ENCODE peak calls at places on chromosomes 11 and 22, in seven cellular contexts. One of them, this sample, is unnamed.

GRCh38 chr11:4748435-4748834 is 21.3 kb downstream of the OR51F1 start:
- DNase-seq in lung: no peak
- DNase-seq in GM23338: no peak
- DNase-seq in DND-41: no peak
- DNase-seq in A549: no peak
- DNase-seq in upper lobe of right lung: no peak
- DNase-seq in trophoblast cell: no peak
- DNase-seq in this sample: no peak

GRCh38 chr22:37501610-37502341 is 15.6 kb upstream of the MFNG start:
- DNase-seq in lung: peak; percentile 70
- DNase-seq in A549: peak; percentile 95
- DNase-seq in upper lobe of right lung: peak; percentile 82
- DNase-seq in GM23338: no peak
- DNase-seq in DND-41: no peak
- DNase-seq in trophoblast cell: no peak
- DNase-seq in this sample: peak; percentile 95

GRCh38 chr11:13225058-13226001 is 52.3 kb upstream of the BMAL1 start:
- DNase-seq in upper lobe of right lung: no peak
- DNase-seq in GM23338: no peak
- DNase-seq in A549: no peak
- DNase-seq in lung: no peak
- DNase-seq in DND-41: no peak
- DNase-seq in trophoblast cell: peak; percentile 55
- DNase-seq in this sample: no peak

GRCh38 chr11:124863137-124863825 is 2.0 kb upstream of the ROBO3 start:
- DNase-seq in A549: no peak
- DNase-seq in GM23338: peak; percentile 72
- DNase-seq in DND-41: no peak
- DNase-seq in trophoblast cell: peak; percentile 24
- DNase-seq in lung: peak; percentile 62
- DNase-seq in upper lobe of right lung: peak; percentile 77
- DNase-seq in this sample: no peak

GRCh38 chr11:122170815-122171475 is 54.9 kb upstream of the BLID start:
- DNase-seq in GM23338: no peak
- DNase-seq in lung: no peak
- DNase-seq in trophoblast cell: no peak
- DNase-seq in upper lobe of right lung: no peak
- DNase-seq in DND-41: no peak
- DNase-seq in A549: peak; percentile 56
- DNase-seq in this sample: no peak

GRCh38 chr11:10413268-10413667 is 41.8 kb upstream of the AMPD3 start:
- DNase-seq in lung: no peak
- DNase-seq in upper lobe of right lung: no peak
- DNase-seq in DND-41: peak; percentile 43
- DNase-seq in A549: peak; percentile 62
- DNase-seq in GM23338: no peak
- DNase-seq in trophoblast cell: no peak
- DNase-seq in this sample: peak; percentile 38

GRCh38 chr11:75554258-75555022 is 7.6 kb upstream of the SERPINH1 start:
- DNase-seq in DND-41: peak; percentile 20
- DNase-seq in GM23338: peak; percentile 88
- DNase-seq in upper lobe of right lung: peak; percentile 85
- DNase-seq in lung: peak; percentile 74
- DNase-seq in trophoblast cell: no peak
- DNase-seq in A549: no peak
- DNase-seq in this sample: peak; percentile 72

GRCh38 chr22:22902247-22902962 is 14.8 kb downstream of the IGLL5 start:
- DNase-seq in GM23338: no peak
- DNase-seq in upper lobe of right lung: no peak
- DNase-seq in DND-41: no peak
- DNase-seq in A549: no peak
- DNase-seq in lung: no peak
- DNase-seq in trophoblast cell: no peak
- DNase-seq in this sample: no peak

GRCh38 chr11:114972105-114972504 is 293.8 kb downstream of the NXPE2 start:
- DNase-seq in trophoblast cell: no peak
- DNase-seq in lung: no peak
- DNase-seq in upper lobe of right lung: no peak
- DNase-seq in GM23338: peak; percentile 67
- DNase-seq in DND-41: no peak
- DNase-seq in A549: no peak
- DNase-seq in this sample: no peak

GRCh38 chr22:20430641-20431519 is 6.7 kb downstream of the SCARF2 start:
- DNase-seq in A549: peak; percentile 65
- DNase-seq in trophoblast cell: peak; percentile 76
- DNase-seq in upper lobe of right lung: peak; percentile 80
- DNase-seq in DND-41: no peak
- DNase-seq in lung: no peak
- DNase-seq in GM23338: peak; percentile 87
- DNase-seq in this sample: peak; percentile 40

GRCh38 chr11:117039897-117040296 is 58.3 kb downstream of the SIK3 start:
- DNase-seq in DND-41: no peak
- DNase-seq in upper lobe of right lung: no peak
- DNase-seq in lung: no peak
- DNase-seq in GM23338: no peak
- DNase-seq in A549: no peak
- DNase-seq in trophoblast cell: no peak
- DNase-seq in this sample: no peak

DNA sequence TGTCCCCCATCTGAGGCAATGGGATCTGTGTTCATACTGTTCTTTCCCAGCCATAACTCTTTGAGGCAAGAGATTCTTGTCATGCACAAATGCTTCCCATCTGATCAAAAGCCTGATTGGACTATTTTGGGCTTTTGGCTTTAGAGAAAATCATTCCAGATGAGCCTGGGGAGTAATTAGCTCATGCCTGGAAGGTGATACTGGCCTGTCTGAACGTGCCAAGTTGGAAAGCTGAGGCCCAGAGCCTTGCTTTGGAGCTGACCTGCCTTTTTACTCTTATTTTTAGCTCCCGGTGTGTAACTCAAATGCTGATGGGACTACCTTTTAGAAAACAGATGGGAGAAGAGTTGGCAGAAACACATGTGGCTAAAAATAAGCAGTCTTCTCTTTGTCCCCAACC is 105.0 kb downstream of the DBX1 start:
- DNase-seq in lung: no peak
- DNase-seq in A549: no peak
- DNase-seq in GM23338: no peak
- DNase-seq in upper lobe of right lung: no peak
- DNase-seq in trophoblast cell: peak; percentile 44
- DNase-seq in DND-41: no peak
- DNase-seq in this sample: no peak
- H3K4me3 ChIP-seq in lung: no peak overlapping the region
- H3K4me3 ChIP-seq in A549: no peak overlapping the region
- H3K4me3 ChIP-seq in GM23338: no peak overlapping the region
- H3K4me3 ChIP-seq in upper lobe of right lung: no peak overlapping the region
- H3K4me3 ChIP-seq in trophoblast cell: no peak overlapping the region
- H3K4me3 ChIP-seq in DND-41: no peak overlapping the region
- H3K4me3 ChIP-seq in this sample: no peak overlapping the region

GRCh38 chr11:132792341-132793140 is 739.8 kb downstream of the OPCML start:
- DNase-seq in GM23338: peak; percentile 76
- DNase-seq in A549: no peak
- DNase-seq in upper lobe of right lung: no peak
- DNase-seq in trophoblast cell: no peak
- DNase-seq in lung: no peak
- DNase-seq in DND-41: no peak
- DNase-seq in this sample: no peak
- H3K4me3 ChIP-seq in GM23338: peak overlapping the region; percentile 54
- H3K4me3 ChIP-seq in A549: no peak overlapping the region
- H3K4me3 ChIP-seq in upper lobe of right lung: no peak overlapping the region
- H3K4me3 ChIP-seq in trophoblast cell: no peak overlapping the region
- H3K4me3 ChIP-seq in lung: no peak overlapping the region
- H3K4me3 ChIP-seq in DND-41: no peak overlapping the region
- H3K4me3 ChIP-seq in this sample: no peak overlapping the region

GRCh38 chr11:71248251-71248570 is 4.2 kb downstream of the SHANK2 start:
- DNase-seq in upper lobe of right lung: no peak
- DNase-seq in trophoblast cell: no peak
- DNase-seq in GM23338: no peak
- DNase-seq in A549: no peak
- DNase-seq in lung: no peak
- DNase-seq in DND-41: no peak
- DNase-seq in this sample: no peak

GRCh38 chr11:71248656-71249055 is 3.7 kb downstream of the SHANK2 start:
- DNase-seq in trophoblast cell: no peak
- DNase-seq in GM23338: no peak
- DNase-seq in DND-41: no peak
- DNase-seq in upper lobe of right lung: peak; percentile 36
- DNase-seq in A549: no peak
- DNase-seq in lung: no peak
- DNase-seq in this sample: no peak

GRCh38 chr11:71245601-71246391 is 6.6 kb downstream of the SHANK2 start:
- DNase-seq in GM23338: peak; percentile 82
- DNase-seq in lung: no peak
- DNase-seq in DND-41: no peak
- DNase-seq in upper lobe of right lung: peak; percentile 46
- DNase-seq in A549: no peak
- DNase-seq in trophoblast cell: peak; percentile 66
- DNase-seq in this sample: no peak

GRCh38 chr11:71247551-71248250 is 4.7 kb downstream of the SHANK2 start:
- DNase-seq in upper lobe of right lung: peak; percentile 48
- DNase-seq in A549: no peak
- DNase-seq in lung: no peak
- DNase-seq in trophoblast cell: no peak
- DNase-seq in DND-41: no peak
- DNase-seq in GM23338: peak; percentile 87
- DNase-seq in this sample: no peak

GRCh38 chr11:71246559-71246958 is 5.8 kb downstream of the SHANK2 start:
- DNase-seq in upper lobe of right lung: no peak
- DNase-seq in trophoblast cell: no peak
- DNase-seq in A549: no peak
- DNase-seq in lung: no peak
- DNase-seq in DND-41: no peak
- DNase-seq in GM23338: peak; percentile 96
- DNase-seq in this sample: no peak
- H3K4me3 ChIP-seq in upper lobe of right lung: no peak overlapping the region
- H3K4me3 ChIP-seq in trophoblast cell: no peak overlapping the region
- H3K4me3 ChIP-seq in A549: no peak overlapping the region
- H3K4me3 ChIP-seq in lung: no peak overlapping the region
- H3K4me3 ChIP-seq in DND-41: no peak overlapping the region
- H3K4me3 ChIP-seq in GM23338: peak overlapping the region; percentile 92
- H3K4me3 ChIP-seq in this sample: no peak overlapping the region

GRCh38 chr11:38683484-38683883 is 2085.4 kb upstream of the RAG2 start:
- DNase-seq in lung: no peak
- DNase-seq in DND-41: no peak
- DNase-seq in GM23338: no peak
- DNase-seq in trophoblast cell: no peak
- DNase-seq in A549: no peak
- DNase-seq in upper lobe of right lung: no peak
- DNase-seq in this sample: no peak
- H3K4me3 ChIP-seq in lung: no peak overlapping the region
- H3K4me3 ChIP-seq in DND-41: no peak overlapping the region
- H3K4me3 ChIP-seq in GM23338: no peak overlapping the region
- H3K4me3 ChIP-seq in trophoblast cell: no peak overlapping the region
- H3K4me3 ChIP-seq in A549: no peak overlapping the region
- H3K4me3 ChIP-seq in upper lobe of right lung: no peak overlapping the region
- H3K4me3 ChIP-seq in this sample: no peak overlapping the region

DNA sequence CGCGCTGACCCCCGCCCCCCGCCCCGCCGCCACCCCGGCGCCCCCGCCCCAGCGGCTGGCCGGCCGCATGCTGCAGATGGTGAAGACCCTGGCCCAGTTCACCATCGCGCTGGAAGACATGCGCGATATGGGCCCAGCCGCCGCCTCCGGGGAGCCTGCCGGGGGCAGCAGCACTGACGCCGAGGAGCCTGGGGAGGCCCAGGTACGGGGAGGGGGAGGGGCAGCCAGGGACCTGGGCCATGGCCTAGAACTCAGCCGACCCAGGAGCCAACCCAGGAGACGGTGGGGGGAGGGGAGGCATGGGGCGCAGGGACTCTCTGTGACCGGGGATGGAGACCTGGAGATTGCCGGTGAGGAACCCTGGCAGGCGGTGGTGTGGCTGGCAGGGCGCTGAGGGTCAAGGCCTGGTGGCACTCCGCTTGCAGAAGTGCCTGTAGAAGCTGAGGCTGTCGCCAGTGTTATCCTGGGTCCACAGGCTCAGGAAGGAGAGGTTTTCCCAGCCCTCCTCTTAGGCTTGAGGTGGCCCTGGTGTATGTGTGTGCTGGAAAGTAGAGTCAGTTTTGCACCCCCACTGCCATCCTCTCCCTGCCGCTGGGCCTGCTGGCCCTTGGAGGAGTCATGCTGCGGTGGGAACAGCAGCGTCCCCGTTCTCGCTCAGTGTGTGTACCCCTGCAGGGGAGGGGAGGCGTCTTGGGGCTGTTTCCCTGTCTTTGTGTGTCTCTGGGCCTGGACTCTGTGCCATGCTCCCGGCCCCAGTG is 32.9 kb upstream of the RELT start:
- DNase-seq in A549: no peak
- DNase-seq in GM23338: peak; percentile 63
- DNase-seq in trophoblast cell: no peak
- DNase-seq in upper lobe of right lung: no peak
- DNase-seq in DND-41: no peak
- DNase-seq in lung: no peak
- DNase-seq in this sample: no peak
- H3K4me3 ChIP-seq in A549: no peak overlapping the region
- H3K4me3 ChIP-seq in GM23338: peak overlapping the region; percentile 55
- H3K4me3 ChIP-seq in trophoblast cell: no peak overlapping the region
- H3K4me3 ChIP-seq in upper lobe of right lung: peak overlapping the region; percentile 19
- H3K4me3 ChIP-seq in DND-41: no peak overlapping the region
- H3K4me3 ChIP-seq in lung: no peak overlapping the region
- H3K4me3 ChIP-seq in this sample: no peak overlapping the region

GRCh38 chr22:29706991-29707390 is 12.8 kb upstream of the CABP7 start:
- DNase-seq in lung: no peak
- DNase-seq in trophoblast cell: no peak
- DNase-seq in GM23338: no peak
- DNase-seq in DND-41: no peak
- DNase-seq in A549: no peak
- DNase-seq in upper lobe of right lung: no peak
- DNase-seq in this sample: no peak
- H3K4me3 ChIP-seq in lung: no peak overlapping the region
- H3K4me3 ChIP-seq in trophoblast cell: no peak overlapping the region
- H3K4me3 ChIP-seq in GM23338: no peak overlapping the region
- H3K4me3 ChIP-seq in DND-41: no peak overlapping the region
- H3K4me3 ChIP-seq in A549: no peak overlapping the region
- H3K4me3 ChIP-seq in upper lobe of right lung: no peak overlapping the region
- H3K4me3 ChIP-seq in this sample: no peak overlapping the region

This sample was measured in colonic mucosa.